ENCODE peak calls at places on chromosome 21, in eight cellular contexts. D is GM04504, X is NCI-H345, L is HFFc6, S is hippocampal formation, A is NCI-H1092, W is NCI-H1105 treated with DMSO at 0.1 percent for 48 hours, P is HFF-Myc. N is an unnamed sample.

GRCh38 chr21:36065497-36066036 is 4.3 kb upstream of the CBR1 start:
- DNase-seq in D (peak; percentile 33), X (peak; percentile 12), L (peak; percentile 28), S (no peak), A (no peak), W (no peak), P (peak; percentile 65), N (no peak)

GRCh38 chr21:34845521-34846213 is 176.9 kb downstream of the CLIC6 start:
- DNase-seq in D (no peak), X (no peak), L (peak; percentile 70), S (no peak), A (no peak), W (no peak), P (no peak), N (peak; percentile 55)

GRCh38 chr21:41848971-41849580 is 30.1 kb downstream of the PRDM15 start:
- DNase-seq in D (no peak), X (no peak), L (no peak), S (no peak), A (no peak), W (no peak), P (no peak), N (no peak)

GRCh38 chr21:37153193-37153934 is 80.3 kb downstream of the TTC3 start:
- DNase-seq in D (peak; percentile 90), X (no peak), L (peak; percentile 69), S (no peak), A (no peak), W (no peak), P (peak; percentile 36), N (no peak)

GRCh38 chr21:39913651-39914145 is 46.5 kb downstream of the PCP4 start:
- DNase-seq in D (no peak), X (no peak), L (no peak), S (no peak), A (no peak), W (no peak), P (no peak), N (no peak)

GRCh38 chr21:44724926-44725325 is 13.6 kb upstream of the TSPEAR start:
- DNase-seq in D (no peak), X (no peak), L (no peak), S (no peak), A (no peak), W (no peak), P (no peak), N (no peak)

GRCh38 chr21:45412909-45413581 is 8.1 kb downstream of the COL18A1 start:
- DNase-seq in D (no peak), X (no peak), L (no peak), S (no peak), A (no peak), W (no peak), P (no peak), N (no peak)

GRCh38 chr21:42684109-42684916 is 30.9 kb downstream of the PDE9A start:
- DNase-seq in D (no peak), X (peak; percentile 21), L (no peak), S (no peak), A (no peak), W (no peak), P (no peak), N (no peak)

GRCh38 chr21:40204956-40205355 is 337.7 kb downstream of the PCP4 start:
- DNase-seq in D (no peak), X (peak; percentile 17), L (no peak), S (no peak), A (peak; percentile 34), W (peak; percentile 58), P (no peak), N (no peak)

N was measured in brain pericyte.